ENCODE peak calls at places on chromosomes 12 and 14, in five cellular contexts. X is NCI-H1694, K is lung, J is cardiac fibroblast, G is RWPE1. V is an unnamed sample.

GRCh38 chr12:133202493-133203343 is 21.4 kb downstream of the ZNF268 start:
- DNase-seq in J (peak), K (no peak), X (no peak), G (no peak), V (no peak)

GRCh38 chr12:58564721-58565120 is 355.6 kb downstream of the LRIG3 start:
- DNase-seq in X (no peak), K (no peak), J (peak), G (no peak), V (no peak)

GRCh38 chr14:76168531-76168930 is 16.8 kb downstream of the GPATCH2L start:
- DNase-seq in X (no peak), J (peak), G (no peak), K (no peak), V (no peak)

GRCh38 chr14:64255756-64256155 is 38.4 kb downstream of the ESR2 start:
- DNase-seq in K (no peak), X (no peak), G (no peak), J (no peak), V (no peak)

GRCh38 chr12:104790296-104791125 is 167.6 kb downstream of the SLC41A2 start:
- DNase-seq in J (peak), G (peak), X (no peak), K (peak), V (peak)

GRCh38 chr14:99602054-99602787 is 1.8 kb downstream of the CCDC85C start:
- DNase-seq in G (no peak), X (peak), J (no peak), K (peak), V (no peak)

GRCh38 chr12:27336254-27336653 is 3.6 kb downstream of the BMAL2 start:
- DNase-seq in X (no peak), K (no peak), G (peak), J (no peak), V (no peak)

GRCh38 chr12:96236221-96236822 is 42.1 kb downstream of the ELK3 start:
- DNase-seq in G (no peak), X (no peak), J (peak), K (no peak), V (no peak)

GRCh38 chr14:104934380-104934733 is 9.7 kb downstream of the PLD4 start:
- DNase-seq in G (no peak), K (no peak), X (no peak), J (no peak), V (no peak)

GRCh38 chr12:34033628-34034296 is 11.5 kb downstream of the ALG10 start:
- DNase-seq in G (peak), J (peak), K (no peak), X (peak), V (peak)

GRCh38 chr12:120737557-120738251 is 12.1 kb downstream of the ACADS start:
- DNase-seq in K (no peak), G (no peak), J (peak), X (no peak), V (no peak)

GRCh38 chr14:70771781-70772212 is 37.5 kb downstream of the MAP3K9 start:
- DNase-seq in X (no peak), J (no peak), G (no peak), K (no peak), V (no peak)

GRCh38 chr12:113907446-113908180 is 58.5 kb downstream of the RBM19 start:
- DNase-seq in G (no peak), K (no peak), X (no peak), J (no peak), V (no peak)

GRCh38 chr12:131269551-131269950 is 315.8 kb downstream of the ADGRD1 start:
- DNase-seq in J (no peak), X (no peak), K (no peak), G (no peak), V (no peak)

GRCh38 chr12:71599213-71599612 is 64.4 kb downstream of the ZFC3H1 start:
- DNase-seq in J (no peak), G (no peak), X (no peak), K (no peak), V (no peak)

GRCh38 chr12:128190614-128191013 is 76.4 kb upstream of the TMEM132C start:
- DNase-seq in J (no peak), G (no peak), X (no peak), K (no peak), V (no peak)

GRCh38 chr12:111993290-111994150 is 19.4 kb downstream of the TMEM116 start:
- DNase-seq in J (no peak), G (no peak), K (no peak), X (no peak), V (no peak)

GRCh38 chr12:113190761-113191160 is 5.2 kb downstream of the RITA1 start:
- DNase-seq in J (peak), G (peak), X (no peak), K (no peak), V (no peak)

GRCh38 chr14:95294834-95295599 is 24.7 kb downstream of the CLMN start:
- DNase-seq in G (peak), J (peak), X (no peak), K (no peak), V (no peak)

GRCh38 chr12:91763654-91764439 is 381.8 kb downstream of the BTG1 start:
- DNase-seq in K (no peak), X (no peak), G (no peak), J (no peak), V (no peak)

GRCh38 chr12:124940393-124941169 is 26.1 kb upstream of the UBC start:
- DNase-seq in X (no peak), K (peak), G (peak), J (peak), V (peak)

GRCh38 chr12:123971770-123972447 is 722 bp downstream of the CCDC92 start:
- DNase-seq in G (peak), J (no peak), K (peak), X (peak), V (peak)

GRCh38 chr14:35669782-35670181 is 135.8 kb downstream of the INSM2 start:
- DNase-seq in X (no peak), G (peak), J (peak), K (no peak), V (no peak)

GRCh38 chr14:98599082-98599481 is 672.9 kb downstream of the BCL11B start:
- DNase-seq in G (no peak), J (no peak), X (no peak), K (peak), V (no peak)

GRCh38 chr14:31241450-31242114 is 34.0 kb upstream of the HECTD1 start:
- DNase-seq in J (no peak), G (no peak), X (no peak), K (no peak), V (no peak)

V was measured in naive B cell.